ENCODE peak calls at places on chromosomes 2 and 18, in seven cellular contexts. I is neuronal stem cell, S is amniotic stem cell, A is choroid plexus epithelial cell, W is T follicular helper cell, J is NCI-H1092 treated with DMSO at 0.1 percent for 48 hours, G is NCI-H69. F is an unnamed sample.

GRCh38 chr2:25671622-25672021 is 1.8 kb downstream of the DTNB start:
- DNase-seq in I (no peak), S (no peak), A (no peak), W (no peak), J (no peak), G (peak; percentile 7), F (no peak)

GRCh38 chr2:177289824-177290632 is 25.5 kb upstream of the NFE2L2 start:
- DNase-seq in I (no peak), S (no peak), A (no peak), W (no peak), J (no peak), G (no peak), F (no peak)

GRCh38 chr2:170122883-170123547 is 54.9 kb upstream of the MYO3B start:
- DNase-seq in I (no peak), S (peak; percentile 3), A (peak; percentile 52), W (no peak), J (no peak), G (peak; percentile 84), F (no peak)

GRCh38 chr2:133390151-133390550 is 178.1 kb downstream of the NCKAP5 start:
- DNase-seq in I (no peak), S (no peak), A (peak; percentile 13), W (no peak), J (no peak), G (no peak), F (peak; percentile 41)

GRCh38 chr2:2777213-2777612 is 446.1 kb upstream of the MYT1L start:
- DNase-seq in I (no peak), S (no peak), A (no peak), W (no peak), J (no peak), G (no peak), F (no peak)

GRCh38 chr2:176056411-176056810 is 27.4 kb downstream of the EVX2 start:
- DNase-seq in I (no peak), S (no peak), A (peak; percentile 6), W (no peak), J (peak; percentile 92), G (peak; percentile 94), F (no peak)

GRCh38 chr18:22739789-22740188 is 193.3 kb upstream of the RBBP8 start:
- DNase-seq in I (no peak), S (no peak), A (no peak), W (no peak), J (no peak), G (no peak), F (no peak)

GRCh38 chr2:45178854-45179253 is 169.6 kb upstream of the SIX2 start:
- DNase-seq in I (no peak), S (no peak), A (no peak), W (no peak), J (no peak), G (no peak), F (no peak)

GRCh38 chr18:48024891-48025660 is 94.6 kb upstream of the SMAD2 start:
- DNase-seq in I (no peak), S (no peak), A (no peak), W (no peak), J (no peak), G (no peak), F (no peak)

GRCh38 chr2:9799729-9800632 is 43.3 kb upstream of the TAF1B start:
- DNase-seq in I (peak; percentile 80), S (no peak), A (peak; percentile 82), W (peak; percentile 74), J (peak; percentile 47), G (peak; percentile 70), F (peak; percentile 93)

GRCh38 chr18:26004827-26005226 is 85.6 kb downstream of the SS18 start:
- DNase-seq in I (no peak), S (no peak), A (no peak), W (no peak), J (no peak), G (peak; percentile 51), F (no peak)

GRCh38 chr18:31954349-31954748 is 11.4 kb upstream of the TRAPPC8 start:
- DNase-seq in I (no peak), S (no peak), A (peak; percentile 63), W (no peak), J (peak; percentile 5), G (peak; percentile 98), F (no peak)

GRCh38 chr18:79404567-79404910 is 8.8 kb downstream of the NFATC1 start:
- DNase-seq in I (no peak), S (no peak), A (no peak), W (peak; percentile 56), J (no peak), G (peak; percentile 62), F (no peak)

GRCh38 chr2:208511016-208511415 is 104.4 kb downstream of the PTH2R start:
- DNase-seq in I (no peak), S (no peak), A (no peak), W (no peak), J (no peak), G (peak; percentile 74), F (no peak)

GRCh38 chr2:68714866-68715265 is 19.7 kb upstream of the ARHGAP25 start:
- DNase-seq in I (no peak), S (no peak), A (no peak), W (no peak), J (no peak), G (no peak), F (no peak)

GRCh38 chr18:61870151-61870550 is 22.7 kb downstream of the RNF152 start:
- DNase-seq in I (no peak), S (peak; percentile 46), A (peak; percentile 91), W (no peak), J (no peak), G (peak; percentile 60), F (no peak)

GRCh38 chr2:239165206-239165831 is 235.5 kb downstream of the HDAC4 start:
- DNase-seq in I (no peak), S (no peak), A (no peak), W (no peak), J (no peak), G (no peak), F (no peak)

GRCh38 chr2:109663721-109664120 is 49.6 kb downstream of the SOWAHC start:
- DNase-seq in I (no peak), S (peak; percentile 1), A (peak; percentile 67), W (no peak), J (peak; percentile 54), G (peak; percentile 75), F (no peak)

GRCh38 chr2:216620806-216621205 is 12.4 kb upstream of the IGFBP2 start:
- DNase-seq in I (no peak), S (no peak), A (peak; percentile 78), W (no peak), J (peak; percentile 34), G (peak; percentile 68), F (no peak)

GRCh38 chr2:8543412-8544167 is 138.3 kb upstream of the ID2 start:
- DNase-seq in I (no peak), S (peak; percentile 77), A (peak; percentile 74), W (no peak), J (no peak), G (peak; percentile 24), F (peak; percentile 83)

GRCh38 chr18:75041586-75041985 is 167.4 kb downstream of the PTGR3 start:
- DNase-seq in I (no peak), S (no peak), A (peak; percentile 61), W (no peak), J (peak; percentile 38), G (peak; percentile 67), F (peak; percentile 8)

GRCh38 chr2:9675369-9676351 is 44.9 kb upstream of the YWHAQ start:
- DNase-seq in I (no peak), S (peak; percentile 74), A (peak; percentile 90), W (no peak), J (no peak), G (peak; percentile 43), F (peak; percentile 74)

GRCh38 chr2:64645014-64645418 is 8.7 kb downstream of the SERTAD2 start:
- DNase-seq in I (peak; percentile 80), S (peak; percentile 31), A (peak; percentile 89), W (no peak), J (peak; percentile 54), G (peak; percentile 81), F (peak; percentile 62)

GRCh38 chr2:36371963-36372391 is 16.4 kb downstream of the CRIM1 start:
- DNase-seq in I (no peak), S (no peak), A (peak; percentile 59), W (no peak), J (no peak), G (no peak), F (no peak)

F was measured in HTR-8/SVneo.